ENCODE peak calls at places on chromosomes 6 and 20, in six cellular contexts. H is GM23248, R is neural progenitor cell, Q is PC-3, W is SK-N-SH, A is MM.1S. U is an unnamed sample.

GRCh38 chr20:24934101-24934661 is 14.9 kb upstream of the CST7 start:
- DNase-seq in R (no peak), A (peak; percentile 54), H (no peak), Q (no peak), W (no peak), U (no peak)

GRCh38 chr6:35508542-35508941 is 4.2 kb downstream of the TULP1 start:
- DNase-seq in H (no peak), Q (no peak), A (no peak), W (no peak), R (no peak), U (no peak)

GRCh38 chr20:32443386-32443974 is 85.3 kb downstream of the ASXL1 start:
- DNase-seq in Q (no peak), H (no peak), R (no peak), A (no peak), W (no peak), U (no peak)

GRCh38 chr6:36893976-36894932 is 8.5 kb downstream of the C6orf89 start:
- DNase-seq in H (no peak), Q (no peak), A (no peak), W (no peak), R (no peak), U (no peak)

GRCh38 chr6:150289454-150290071 is 79.2 kb upstream of the IYD start:
- DNase-seq in W (no peak), R (no peak), H (no peak), Q (no peak), A (no peak), U (no peak)

GRCh38 chr6:82751718-82752117 is 313.9 kb downstream of the UBE3D start:
- DNase-seq in R (no peak), W (no peak), H (no peak), Q (no peak), A (no peak), U (no peak)

GRCh38 chr6:9620263-9620662 is 794.6 kb downstream of the TFAP2A start:
- DNase-seq in W (no peak), Q (peak; percentile 41), R (no peak), A (no peak), H (peak; percentile 65), U (no peak)

GRCh38 chr6:109117346-109118035 is 22.2 kb downstream of the CEP57L1 start:
- DNase-seq in R (no peak), W (no peak), A (no peak), H (no peak), Q (no peak), U (no peak)

GRCh38 chr6:35213161-35213823 is 464 bp upstream of the SCUBE3 start:
- DNase-seq in Q (no peak), A (no peak), H (peak; percentile 23), R (peak; percentile 97), W (peak; percentile 73), U (no peak)

GRCh38 chr20:35636095-35636494 is 20.5 kb downstream of the SPAG4 start:
- DNase-seq in Q (no peak), W (no peak), H (no peak), A (no peak), R (no peak), U (no peak)

GRCh38 chr6:35924146-35924545 is 3.2 kb upstream of the SRPK1 start:
- DNase-seq in A (no peak), H (no peak), R (no peak), Q (no peak), W (no peak), U (no peak)

GRCh38 chr6:45616209-45616608 is 238.5 kb upstream of the SUPT3H start:
- DNase-seq in H (no peak), R (no peak), W (no peak), A (no peak), Q (no peak), U (no peak)

GRCh38 chr6:112253842-112254816 is at the start of gene LAMA4:
- DNase-seq in R (peak; percentile 59), A (no peak), H (peak; percentile 83), Q (peak; percentile 50), W (peak; percentile 64), U (peak; percentile 81)

GRCh38 chr6:66103954-66104353 is 396.9 kb upstream of the EYS start:
- DNase-seq in W (no peak), A (no peak), R (no peak), H (no peak), Q (no peak), U (no peak)

GRCh38 chr20:32456869-32457421 is 98.8 kb downstream of the ASXL1 start:
- DNase-seq in R (peak; percentile 91), W (peak; percentile 97), A (peak; percentile 28), Q (peak; percentile 55), H (peak; percentile 71), U (no peak)

GRCh38 chr20:22502731-22503191 is 81.6 kb downstream of the FOXA2 start:
- DNase-seq in Q (no peak), A (no peak), H (no peak), R (peak; percentile 18), W (no peak), U (no peak)

GRCh38 chr6:21742238-21742660 is 148.7 kb downstream of the SOX4 start:
- DNase-seq in R (no peak), H (peak; percentile 65), Q (peak; percentile 91), A (no peak), W (no peak), U (no peak)

GRCh38 chr20:6884114-6884513 is 116.6 kb downstream of the BMP2 start:
- DNase-seq in W (no peak), R (no peak), Q (no peak), H (no peak), A (no peak), U (no peak)

GRCh38 chr6:118298476-118298875 is 249.6 kb upstream of the PLN start:
- DNase-seq in A (no peak), W (no peak), R (no peak), H (peak; percentile 49), Q (no peak), U (no peak)

GRCh38 chr6:50030777-50031562 is 9.2 kb upstream of the DEFB110 start:
- DNase-seq in R (peak; percentile 82), W (peak; percentile 34), A (no peak), Q (peak; percentile 64), H (peak; percentile 1), U (no peak)

GRCh38 chr6:3628143-3628840 is 123.2 kb downstream of the PXDC1 start:
- DNase-seq in R (no peak), W (no peak), H (peak; percentile 46), A (peak; percentile 13), Q (no peak), U (no peak)

GRCh38 chr6:30206152-30206551 is 7.1 kb downstream of the TRIM26 start:
- DNase-seq in Q (no peak), A (no peak), R (no peak), W (no peak), H (peak; percentile 65), U (no peak)

GRCh38 chr6:30200551-30201281 is 12.5 kb downstream of the TRIM26 start:
- DNase-seq in W (no peak), R (no peak), H (no peak), A (peak; percentile 21), Q (no peak), U (no peak)

GRCh38 chr6:30198166-30199084 is 14.8 kb downstream of the TRIM26 start:
- DNase-seq in A (no peak), R (no peak), Q (no peak), H (no peak), W (no peak), U (no peak)

GRCh38 chr6:30206799-30207618 is 6.2 kb downstream of the TRIM26 start:
- DNase-seq in A (no peak), H (peak; percentile 58), Q (no peak), R (peak; percentile 58), W (no peak), U (no peak)

GRCh38 chr6:30202366-30202765 is 10.8 kb downstream of the TRIM26 start:
- DNase-seq in A (no peak), R (no peak), Q (peak; percentile 46), W (no peak), H (no peak), U (no peak)
- H3K4me2 ChIP-seq in A (no peak overlapping the region), R (no peak overlapping the region), Q (no peak overlapping the region), W (no peak overlapping the region), H (no peak overlapping the region), U (no peak overlapping the region)

GRCh38 chr6:161300823-161301222 is 27.0 kb upstream of the AGPAT4 start:
- DNase-seq in Q (no peak), H (peak; percentile 37), W (no peak), A (no peak), R (no peak), U (no peak)

GRCh38 chr6:161302949-161303348 is 29.1 kb upstream of the AGPAT4 start:
- DNase-seq in H (no peak), A (no peak), W (no peak), R (no peak), Q (no peak), U (no peak)

GRCh38 chr6:161305860-161306259 is 32.0 kb upstream of the AGPAT4 start:
- DNase-seq in Q (no peak), R (no peak), A (no peak), H (no peak), W (no peak), U (no peak)

GRCh38 chr6:161301338-161301737 is 27.5 kb upstream of the AGPAT4 start:
- DNase-seq in A (no peak), R (no peak), H (peak; percentile 86), Q (no peak), W (no peak), U (no peak)

GRCh38 chr6:161303628-161304340 is 29.9 kb upstream of the AGPAT4 start:
- DNase-seq in W (no peak), A (no peak), R (no peak), H (peak; percentile 60), Q (peak; percentile 70), U (no peak)
- H2AFZ ChIP-seq in W (peak overlapping the region; percentile 24), A (no peak overlapping the region), R (no peak overlapping the region), H (no peak overlapping the region), Q (no peak overlapping the region), U (no peak overlapping the region)

DNA sequence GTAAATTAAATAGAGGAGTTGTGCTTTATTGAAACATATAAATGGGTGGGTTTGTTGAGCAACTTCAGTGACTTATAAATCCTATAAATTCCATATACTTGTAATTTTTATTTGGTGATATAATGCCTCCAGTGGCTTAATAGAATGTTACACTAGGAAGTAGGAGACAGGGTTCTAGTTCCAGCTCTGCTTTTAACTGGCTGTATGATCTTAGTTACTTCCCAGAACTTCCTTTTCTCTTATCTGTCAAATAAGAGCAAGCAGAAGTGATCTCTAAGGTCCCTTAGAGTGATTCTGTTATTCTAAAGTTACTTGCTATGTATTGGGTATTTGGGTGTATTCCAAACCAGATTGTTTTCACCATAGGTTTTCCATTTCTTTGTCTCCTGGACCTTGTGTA is 10.2 kb downstream of the ZSCAN23 start:
- DNase-seq in W (no peak), R (no peak), H (no peak), A (no peak), Q (no peak), U (no peak)
- H3F3A ChIP-seq in W (no peaks in the 10 kb centered on the region), R (no peaks in the 10 kb centered on the region), H (no peaks in the 10 kb centered on the region), A (no peaks in the 10 kb centered on the region), Q (no peaks in the 10 kb centered on the region), U (no peaks in the 10 kb centered on the region)

GRCh38 chr20:41619360-41620115 is 1.4 kb upstream of the CHD6 start:
- DNase-seq in A (no peak), Q (no peak), W (peak; percentile 30), R (no peak), H (peak; percentile 36), U (no peak)

GRCh38 chr20:41616228-41616627 is 1.9 kb downstream of the CHD6 start:
- DNase-seq in A (no peak), R (no peak), W (no peak), Q (no peak), H (peak; percentile 67), U (no peak)

GRCh38 chr20:41618807-41619294 is 674 bp upstream of the CHD6 start:
- DNase-seq in W (no peak), A (no peak), R (no peak), Q (no peak), H (peak; percentile 47), U (no peak)

GRCh38 chr20:41617059-41617921 is 887 bp downstream of the CHD6 start:
- DNase-seq in R (peak; percentile 69), W (peak; percentile 75), Q (peak; percentile 42), H (peak; percentile 74), A (peak; percentile 18), U (no peak)

GRCh38 chr20:41617931-41618806 is at the start of gene CHD6:
- DNase-seq in H (peak; percentile 99), Q (peak; percentile 100), A (peak; percentile 100), R (peak; percentile 99), W (peak; percentile 98), U (peak; percentile 100)
- H3K4me2 ChIP-seq in H (peak within 1 kb of the TSS; percentile 93), Q (peak within 1 kb of the TSS; percentile 85), A (peak within 1 kb of the TSS; percentile 76), R (peak within 1 kb of the TSS; percentile 96), W (peak within 1 kb of the TSS; percentile 84), U (peak within 1 kb of the TSS; percentile 85)